ENCODE peak calls at places on chromosome 18, in seven cellular contexts. One of them, this sample, is unnamed.

GRCh38 chr18:62151068-62151771 is 35.6 kb downstream of the PIGN start:
- DNase-seq in endothelial cell of umbilical vein: no peak
- DNase-seq in K562: no peak
- DNase-seq in sigmoid colon: no peak
- DNase-seq in Panc1: no peak
- DNase-seq in transverse colon: no peak
- DNase-seq in GM12878: no peak
- DNase-seq in this sample: no peak

GRCh38 chr18:23151414-23152099 is 16.3 kb downstream of the CABLES1 start:
- DNase-seq in GM12878: no peak
- DNase-seq in sigmoid colon: no peak
- DNase-seq in transverse colon: no peak
- DNase-seq in K562: no peak
- DNase-seq in Panc1: no peak
- DNase-seq in endothelial cell of umbilical vein: no peak
- DNase-seq in this sample: no peak

GRCh38 chr18:30957086-30957485 is 85.5 kb downstream of the DSC3 start:
- DNase-seq in sigmoid colon: no peak
- DNase-seq in K562: no peak
- DNase-seq in Panc1: no peak
- DNase-seq in endothelial cell of umbilical vein: no peak
- DNase-seq in GM12878: no peak
- DNase-seq in transverse colon: no peak
- DNase-seq in this sample: no peak

GRCh38 chr18:75105551-75106254 is 103.2 kb downstream of the PTGR3 start:
- DNase-seq in transverse colon: no peak
- DNase-seq in GM12878: no peak
- DNase-seq in K562: no peak
- DNase-seq in endothelial cell of umbilical vein: no peak
- DNase-seq in sigmoid colon: no peak
- DNase-seq in Panc1: no peak
- DNase-seq in this sample: no peak

GRCh38 chr18:23380817-23381216 is 72.3 kb upstream of the RIOK3 start:
- DNase-seq in sigmoid colon: no peak
- DNase-seq in Panc1: no peak
- DNase-seq in GM12878: no peak
- DNase-seq in endothelial cell of umbilical vein: peak
- DNase-seq in transverse colon: no peak
- DNase-seq in K562: peak
- DNase-seq in this sample: no peak

GRCh38 chr18:54416459-54416858 is 58.8 kb downstream of the C18orf54 start:
- DNase-seq in sigmoid colon: no peak
- DNase-seq in GM12878: no peak
- DNase-seq in Panc1: no peak
- DNase-seq in endothelial cell of umbilical vein: no peak
- DNase-seq in transverse colon: no peak
- DNase-seq in K562: no peak
- DNase-seq in this sample: no peak

GRCh38 chr18:5057348-5058012 is 139.6 kb downstream of the AKAIN1 start:
- DNase-seq in transverse colon: peak
- DNase-seq in endothelial cell of umbilical vein: peak
- DNase-seq in Panc1: peak
- DNase-seq in K562: peak
- DNase-seq in GM12878: peak
- DNase-seq in sigmoid colon: peak
- DNase-seq in this sample: no peak

GRCh38 chr18:68417166-68417776 is 297.6 kb downstream of the TMX3 start:
- DNase-seq in GM12878: no peak
- DNase-seq in Panc1: no peak
- DNase-seq in endothelial cell of umbilical vein: peak
- DNase-seq in K562: no peak
- DNase-seq in transverse colon: no peak
- DNase-seq in sigmoid colon: no peak
- DNase-seq in this sample: no peak

GRCh38 chr18:57210101-57210661 is 63.3 kb downstream of the BOD1L2 start:
- DNase-seq in K562: peak
- DNase-seq in sigmoid colon: no peak
- DNase-seq in GM12878: no peak
- DNase-seq in endothelial cell of umbilical vein: peak
- DNase-seq in transverse colon: peak
- DNase-seq in Panc1: peak
- DNase-seq in this sample: no peak

GRCh38 chr18:24731981-24732380 is 271.5 kb downstream of the HRH4 start:
- DNase-seq in sigmoid colon: no peak
- DNase-seq in transverse colon: no peak
- DNase-seq in Panc1: no peak
- DNase-seq in GM12878: no peak
- DNase-seq in endothelial cell of umbilical vein: no peak
- DNase-seq in K562: no peak
- DNase-seq in this sample: no peak

GRCh38 chr18:74375999-74376398 is 60.4 kb downstream of the C18orf63 start:
- DNase-seq in transverse colon: no peak
- DNase-seq in Panc1: no peak
- DNase-seq in K562: no peak
- DNase-seq in GM12878: no peak
- DNase-seq in endothelial cell of umbilical vein: no peak
- DNase-seq in sigmoid colon: no peak
- DNase-seq in this sample: no peak

DNA sequence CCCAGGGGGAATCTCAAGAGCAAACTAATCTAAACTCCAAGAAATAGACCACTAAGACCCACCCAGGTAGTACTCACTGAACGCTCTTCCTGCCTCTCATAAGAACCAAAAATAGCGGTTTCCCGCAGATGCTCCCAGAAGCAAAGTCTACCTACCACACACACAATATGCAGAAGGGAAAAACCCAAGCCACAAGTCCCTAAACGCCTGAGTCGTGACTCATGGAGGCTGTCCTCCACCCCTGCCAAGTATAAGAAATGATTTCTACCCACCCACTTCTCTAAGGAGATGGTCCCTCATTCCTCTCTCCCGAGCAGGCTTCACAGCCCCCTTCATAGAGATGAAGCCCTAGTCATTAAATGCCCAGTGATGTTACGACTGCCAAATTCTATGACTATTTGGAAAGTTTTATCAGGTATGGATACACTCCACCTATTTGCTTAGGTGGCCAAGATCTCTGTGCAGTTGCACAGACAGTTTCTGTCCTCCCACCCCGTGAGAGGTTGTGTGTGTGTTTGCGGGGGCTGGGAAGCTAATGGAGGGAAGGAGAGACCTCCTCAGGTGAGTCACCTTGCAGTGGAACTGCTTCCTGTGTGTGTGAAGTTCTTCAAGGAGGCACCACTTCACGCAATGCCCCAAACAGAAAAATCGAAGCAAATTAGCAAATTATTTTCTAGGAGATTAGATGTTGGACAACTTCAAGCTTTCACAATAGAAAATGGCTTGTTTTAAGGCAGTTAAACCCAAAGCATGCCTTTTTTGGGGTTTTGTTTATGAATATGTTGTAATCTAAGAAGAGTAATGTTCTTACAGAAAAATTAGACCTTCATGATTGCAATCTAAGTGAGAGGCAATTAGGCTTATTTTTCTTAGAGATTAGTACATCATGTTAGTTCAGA is 175.1 kb downstream of the TGIF1 start:
- DNase-seq in transverse colon: peak
- DNase-seq in endothelial cell of umbilical vein: peak
- DNase-seq in sigmoid colon: peak
- DNase-seq in K562: peak
- DNase-seq in Panc1: no peak
- DNase-seq in GM12878: no peak
- DNase-seq in this sample: no peak
- H3K4me3 ChIP-seq in transverse colon: no peak
- H3K4me3 ChIP-seq in endothelial cell of umbilical vein: peak
- H3K4me3 ChIP-seq in sigmoid colon: no peak
- H3K4me3 ChIP-seq in K562: peak
- H3K4me3 ChIP-seq in Panc1: peak
- H3K4me3 ChIP-seq in GM12878: no peak
- H3K4me3 ChIP-seq in this sample: no peak

GRCh38 chr18:80009661-80010550 is 21.5 kb upstream of the TXNL4A start:
- DNase-seq in Panc1: peak
- DNase-seq in K562: no peak
- DNase-seq in endothelial cell of umbilical vein: peak
- DNase-seq in sigmoid colon: peak
- DNase-seq in transverse colon: peak
- DNase-seq in GM12878: no peak
- DNase-seq in this sample: no peak
- TF ChIP-seq POLR2AphosphoS5 in Panc1: no peak
- TF ChIP-seq POLR2AphosphoS5 in K562: no peak
- TF ChIP-seq POLR2AphosphoS5 in endothelial cell of umbilical vein: no peak
- TF ChIP-seq POLR2AphosphoS5 in sigmoid colon: peak
- TF ChIP-seq POLR2AphosphoS5 in transverse colon: peak
- TF ChIP-seq POLR2AphosphoS5 in GM12878: no peak
- TF ChIP-seq POLR2AphosphoS5 in this sample: peak

GRCh38 chr18:58848685-58849084 is 16.0 kb upstream of the ZNF532 start:
- DNase-seq in endothelial cell of umbilical vein: no peak
- DNase-seq in GM12878: no peak
- DNase-seq in transverse colon: no peak
- DNase-seq in Panc1: no peak
- DNase-seq in sigmoid colon: no peak
- DNase-seq in K562: no peak
- DNase-seq in this sample: no peak

GRCh38 chr18:58845913-58846312 is 18.8 kb upstream of the ZNF532 start:
- DNase-seq in endothelial cell of umbilical vein: no peak
- DNase-seq in K562: no peak
- DNase-seq in sigmoid colon: no peak
- DNase-seq in transverse colon: no peak
- DNase-seq in Panc1: no peak
- DNase-seq in GM12878: no peak
- DNase-seq in this sample: no peak

GRCh38 chr18:58844871-58845270 is 19.8 kb upstream of the ZNF532 start:
- DNase-seq in K562: no peak
- DNase-seq in Panc1: no peak
- DNase-seq in endothelial cell of umbilical vein: no peak
- DNase-seq in transverse colon: no peak
- DNase-seq in sigmoid colon: no peak
- DNase-seq in GM12878: no peak
- DNase-seq in this sample: no peak

GRCh38 chr18:58846325-58846724 is 18.4 kb upstream of the ZNF532 start:
- DNase-seq in Panc1: no peak
- DNase-seq in K562: no peak
- DNase-seq in endothelial cell of umbilical vein: no peak
- DNase-seq in sigmoid colon: no peak
- DNase-seq in GM12878: no peak
- DNase-seq in transverse colon: no peak
- DNase-seq in this sample: no peak

GRCh38 chr18:58847383-58848071 is 17.1 kb upstream of the ZNF532 start:
- DNase-seq in sigmoid colon: no peak
- DNase-seq in GM12878: no peak
- DNase-seq in endothelial cell of umbilical vein: peak
- DNase-seq in K562: no peak
- DNase-seq in transverse colon: no peak
- DNase-seq in Panc1: no peak
- DNase-seq in this sample: no peak
- TF ChIP-seq CTCF in sigmoid colon: no peak
- TF ChIP-seq CTCF in GM12878: no peak
- TF ChIP-seq CTCF in endothelial cell of umbilical vein: no peak
- TF ChIP-seq CTCF in K562: no peak
- TF ChIP-seq CTCF in transverse colon: no peak
- TF ChIP-seq CTCF in Panc1: no peak
- TF ChIP-seq CTCF in this sample: no peak

GRCh38 chr18:79424880-79425572 is 29.3 kb downstream of the NFATC1 start:
- DNase-seq in sigmoid colon: no peak
- DNase-seq in Panc1: no peak
- DNase-seq in endothelial cell of umbilical vein: no peak
- DNase-seq in K562: no peak
- DNase-seq in GM12878: no peak
- DNase-seq in transverse colon: no peak
- DNase-seq in this sample: no peak
- H3K4me3 ChIP-seq in sigmoid colon: no peak
- H3K4me3 ChIP-seq in Panc1: no peak
- H3K4me3 ChIP-seq in endothelial cell of umbilical vein: no peak
- H3K4me3 ChIP-seq in K562: no peak
- H3K4me3 ChIP-seq in GM12878: no peak
- H3K4me3 ChIP-seq in transverse colon: no peak
- H3K4me3 ChIP-seq in this sample: no peak

GRCh38 chr18:53147472-53147871 is 807.5 kb downstream of the DCC start:
- DNase-seq in endothelial cell of umbilical vein: no peak
- DNase-seq in Panc1: no peak
- DNase-seq in GM12878: no peak
- DNase-seq in K562: no peak
- DNase-seq in transverse colon: no peak
- DNase-seq in sigmoid colon: no peak
- DNase-seq in this sample: no peak
- TF ChIP-seq POLR2AphosphoS5 in endothelial cell of umbilical vein: no peak
- TF ChIP-seq POLR2AphosphoS5 in Panc1: no peak
- TF ChIP-seq POLR2AphosphoS5 in GM12878: no peak
- TF ChIP-seq POLR2AphosphoS5 in K562: no peak
- TF ChIP-seq POLR2AphosphoS5 in transverse colon: no peak
- TF ChIP-seq POLR2AphosphoS5 in sigmoid colon: no peak
- TF ChIP-seq POLR2AphosphoS5 in this sample: no peak

GRCh38 chr18:10495936-10496335 is 29.9 kb upstream of the NAPG start:
- DNase-seq in GM12878: no peak
- DNase-seq in Panc1: no peak
- DNase-seq in transverse colon: no peak
- DNase-seq in K562: no peak
- DNase-seq in sigmoid colon: no peak
- DNase-seq in endothelial cell of umbilical vein: no peak
- DNase-seq in this sample: no peak

GRCh38 chr18:10499230-10499629 is 26.6 kb upstream of the NAPG start:
- DNase-seq in K562: no peak
- DNase-seq in endothelial cell of umbilical vein: no peak
- DNase-seq in Panc1: no peak
- DNase-seq in sigmoid colon: no peak
- DNase-seq in transverse colon: no peak
- DNase-seq in GM12878: no peak
- DNase-seq in this sample: no peak

GRCh38 chr18:10504723-10505122 is 21.1 kb upstream of the NAPG start:
- DNase-seq in K562: no peak
- DNase-seq in endothelial cell of umbilical vein: no peak
- DNase-seq in Panc1: no peak
- DNase-seq in transverse colon: no peak
- DNase-seq in sigmoid colon: no peak
- DNase-seq in GM12878: no peak
- DNase-seq in this sample: no peak

GRCh38 chr18:10497350-10497749 is 28.5 kb upstream of the NAPG start:
- DNase-seq in transverse colon: no peak
- DNase-seq in K562: no peak
- DNase-seq in sigmoid colon: no peak
- DNase-seq in GM12878: no peak
- DNase-seq in endothelial cell of umbilical vein: peak
- DNase-seq in Panc1: no peak
- DNase-seq in this sample: no peak

DNA sequence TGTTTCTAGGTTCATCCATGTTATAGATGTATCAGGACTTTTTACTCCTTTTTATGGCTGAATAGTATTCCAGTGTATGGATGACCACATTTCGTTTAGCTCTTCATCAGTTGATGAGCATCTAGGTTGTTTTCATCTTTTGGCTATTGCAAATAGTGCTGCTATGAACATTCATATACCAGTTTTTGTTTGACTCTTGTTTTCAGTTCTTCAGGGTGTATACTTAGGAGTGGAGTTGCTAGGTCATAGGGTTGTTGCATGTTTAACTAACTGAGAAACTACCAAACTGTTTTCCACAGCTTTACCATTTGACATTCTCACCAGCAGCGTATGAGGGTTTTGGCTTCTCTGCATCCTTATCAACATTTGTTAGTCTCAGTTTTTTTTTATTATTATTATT is 25.8 kb upstream of the NAPG start:
- DNase-seq in K562: no peak
- DNase-seq in GM12878: no peak
- DNase-seq in sigmoid colon: no peak
- DNase-seq in endothelial cell of umbilical vein: no peak
- DNase-seq in transverse colon: no peak
- DNase-seq in Panc1: no peak
- DNase-seq in this sample: no peak
- TF ChIP-seq CTCF in K562: no peak
- TF ChIP-seq CTCF in GM12878: no peak
- TF ChIP-seq CTCF in sigmoid colon: no peak
- TF ChIP-seq CTCF in endothelial cell of umbilical vein: no peak
- TF ChIP-seq CTCF in transverse colon: no peak
- TF ChIP-seq CTCF in Panc1: no peak
- TF ChIP-seq CTCF in this sample: no peak

GRCh38 chr18:55508637-55509036 is 79.4 kb downstream of the TCF4 start:
- DNase-seq in GM12878: no peak
- DNase-seq in transverse colon: no peak
- DNase-seq in sigmoid colon: no peak
- DNase-seq in Panc1: no peak
- DNase-seq in endothelial cell of umbilical vein: peak
- DNase-seq in K562: no peak
- DNase-seq in this sample: no peak
- H3K4me3 ChIP-seq in GM12878: no peak
- H3K4me3 ChIP-seq in transverse colon: no peak
- H3K4me3 ChIP-seq in sigmoid colon: no peak
- H3K4me3 ChIP-seq in Panc1: no peak
- H3K4me3 ChIP-seq in endothelial cell of umbilical vein: peak
- H3K4me3 ChIP-seq in K562: no peak
- H3K4me3 ChIP-seq in this sample: no peak